ENCODE peak calls at places on chromosomes 11 and 22, in four cellular contexts. I, C, V and Q are unnamed samples.

GRCh38 chr22:30648825-30649224 is 13.2 kb downstream of the SLC35E4 start:
- DNase-seq in C (no peak), V (no peak), I (no peak), Q (no peak)

GRCh38 chr11:118153516-118153915 is 893 bp upstream of the SCN4B start:
- DNase-seq in V (no peak), C (no peak), I (peak), Q (no peak)

GRCh38 chr11:59944761-59945160 is 6.5 kb downstream of the OOSP1 start:
- DNase-seq in I (no peak), C (no peak), V (no peak), Q (no peak)

GRCh38 chr11:104095791-104096190 is 59.4 kb downstream of the DDI1 start:
- DNase-seq in C (no peak), V (no peak), I (no peak), Q (no peak)

GRCh38 chr11:115963170-115963569 is 459.0 kb upstream of the CADM1 start:
- DNase-seq in V (no peak), C (no peak), I (no peak), Q (no peak)

GRCh38 chr22:36862251-36863242 is 1.7 kb downstream of the NCF4 start:
- DNase-seq in I (no peak), C (no peak), V (no peak), Q (no peak)

GRCh38 chr11:126139541-126140091 is 71.8 kb downstream of the RPUSD4 start:
- DNase-seq in C (no peak), V (peak), I (no peak), Q (peak)

GRCh38 chr11:123601136-123601535 is 53.3 kb downstream of the SCN3B start:
- DNase-seq in I (no peak), V (peak), C (no peak), Q (no peak)

GRCh38 chr11:78841451-78842060 is 266.9 kb upstream of the NARS2 start:
- DNase-seq in C (no peak), V (peak), I (no peak), Q (peak)

GRCh38 chr22:42134033-42135020 is 3.7 kb upstream of the CYP2D6 start:
- DNase-seq in C (no peak), I (no peak), V (no peak), Q (no peak)

GRCh38 chr22:20491346-20491745 is 4.2 kb downstream of the KLHL22 start:
- DNase-seq in I (no peak), C (no peak), V (no peak), Q (no peak)

GRCh38 chr11:116532066-116532465 is 240.7 kb downstream of the BUD13 start:
- DNase-seq in I (no peak), C (no peak), V (no peak), Q (no peak)

GRCh38 chr11:385594-386351 is 8.2 kb upstream of the PKP3 start:
- DNase-seq in C (no peak), I (no peak), V (no peak), Q (no peak)

GRCh38 chr11:114678125-114679036 is at the start of gene NXPE2:
- DNase-seq in C (no peak), V (peak), I (no peak), Q (no peak)

GRCh38 chr11:33976351-33977199 is 75.0 kb upstream of the CAPRIN1 start:
- DNase-seq in I (no peak), V (peak), C (no peak), Q (no peak)

GRCh38 chr11:67277231-67277961 is 11.1 kb downstream of the GRK2 start:
- DNase-seq in I (peak), V (peak), C (no peak), Q (peak)

GRCh38 chr11:94511932-94512781 is at the start of gene C11orf97:
- DNase-seq in I (peak), V (peak), C (peak), Q (peak)

GRCh38 chr11:117973446-117973922 is 12.7 kb upstream of the IL10RA start:
- DNase-seq in C (no peak), I (no peak), V (no peak), Q (no peak)

GRCh38 chr11:126485021-126485781 is 129.7 kb downstream of the ST3GAL4 start:
- DNase-seq in V (peak), C (no peak), I (no peak), Q (no peak)

GRCh38 chr11:92425127-92425526 is 200.5 kb downstream of the FAT3 start:
- DNase-seq in I (no peak), C (no peak), V (no peak), Q (no peak)
- H3K56ac ChIP-seq in I (no peak), C (no peak), V (no peak), Q (no peak)

GRCh38 chr22:45889539-45890350 is 87.2 kb downstream of the WNT7B start:
- DNase-seq in I (no peak), C (no peak), V (peak), Q (no peak)
- H3K4me2 ChIP-seq in I (no peak), C (no peak), V (peak), Q (no peak)

GRCh38 chr11:17543574-17544180 is 539 bp downstream of the USH1C start:
- DNase-seq in C (no peak), I (no peak), V (no peak), Q (no peak)
- H2BK15ac ChIP-seq in C (peak), I (no peak), V (no peak), Q (no peak)

GRCh38 chr22:38132794-38133193 is 22.3 kb upstream of the BAIAP2L2 start:
- DNase-seq in C (no peak), V (no peak), I (no peak), Q (no peak)

GRCh38 chr22:38137876-38138687 is 27.6 kb upstream of the BAIAP2L2 start:
- DNase-seq in C (no peak), V (no peak), I (no peak), Q (no peak)

GRCh38 chr22:38136607-38137006 is 26.1 kb upstream of the BAIAP2L2 start:
- DNase-seq in C (no peak), V (no peak), I (no peak), Q (peak)

GRCh38 chr22:38133331-38133730 is 22.8 kb upstream of the BAIAP2L2 start:
- DNase-seq in V (no peak), C (no peak), I (no peak), Q (no peak)

GRCh38 chr22:38135133-38135706 is 24.7 kb upstream of the BAIAP2L2 start:
- DNase-seq in V (peak), I (no peak), C (no peak), Q (no peak)
- H3K56ac ChIP-seq in V (no peak), I (no peak), C (no peak), Q (no peak)

DNA sequence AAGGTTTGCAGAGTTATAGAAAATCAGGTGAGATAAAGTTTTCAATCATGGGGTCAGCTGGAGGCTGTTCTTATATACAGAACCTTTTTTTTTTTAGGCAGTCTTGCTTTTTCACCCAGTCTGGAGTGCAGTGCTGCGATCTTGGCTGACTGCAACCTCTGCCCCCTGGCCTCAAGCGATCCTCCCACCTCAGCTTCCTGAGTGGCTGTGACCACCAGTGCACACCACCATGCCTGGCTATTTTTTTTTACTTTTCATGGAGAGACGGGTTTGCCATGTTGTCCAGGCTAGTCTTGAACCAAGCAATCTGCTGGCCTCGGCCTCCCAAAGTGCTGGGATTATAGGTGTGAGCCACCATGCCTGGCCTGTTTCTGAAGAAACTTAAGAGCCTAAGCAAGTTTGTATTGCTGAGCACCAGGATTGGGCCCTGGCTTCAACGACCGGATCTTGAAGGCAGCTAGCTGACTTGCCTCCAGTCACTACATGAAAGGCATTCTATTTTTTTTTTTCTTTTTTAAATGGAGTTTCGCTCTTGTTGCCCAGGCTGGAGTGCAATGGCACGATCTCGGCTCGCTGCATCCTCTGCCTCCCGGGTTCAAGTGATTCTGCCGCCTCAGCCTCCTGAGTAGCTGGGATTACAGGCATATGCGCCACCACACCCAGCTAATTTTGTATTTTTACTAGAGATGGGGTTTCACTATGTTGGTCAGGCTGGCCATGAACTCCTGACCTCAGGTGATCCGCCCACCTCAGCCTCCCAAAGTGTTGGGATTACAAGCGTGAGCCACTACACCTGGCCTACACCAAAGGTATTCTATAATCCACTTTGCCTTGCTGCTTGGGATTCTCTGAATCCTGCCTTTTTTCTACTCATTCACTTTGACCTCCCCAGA is 7.6 kb downstream of the XBP1 start:
- DNase-seq in I (no peak), V (no peak), C (no peak), Q (no peak)
- H3K4me2 ChIP-seq in I (no peak), V (no peak), C (no peak), Q (no peak)

GRCh38 chr11:69372589-69373250 is 78.8 kb downstream of the MYEOV start:
- DNase-seq in C (no peak), V (no peak), I (peak), Q (no peak)
- H2BK15ac ChIP-seq in C (no peak), V (no peak), I (no peak), Q (no peak)

DNA sequence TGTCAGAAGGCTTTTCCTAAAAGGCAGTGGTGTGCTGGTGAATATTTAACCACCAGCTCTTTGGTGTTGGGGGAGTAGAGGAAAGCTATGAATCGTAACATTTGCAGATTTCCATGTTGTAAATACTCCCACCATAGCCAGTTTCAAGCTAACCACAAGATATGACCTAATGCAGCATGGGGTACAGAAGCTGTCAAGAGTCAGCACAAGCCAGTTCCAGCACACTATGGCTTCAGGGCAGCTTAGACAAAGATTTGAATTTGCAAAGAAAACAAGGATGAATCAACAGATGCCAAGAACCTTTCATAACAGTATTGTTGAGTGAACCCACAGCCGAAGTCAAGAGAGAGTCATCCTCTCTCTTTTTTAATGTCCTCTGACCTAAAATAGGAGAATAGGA is 40.0 kb downstream of the COMMD9 start:
- DNase-seq in V (peak), C (no peak), I (no peak), Q (no peak)
- H3K56ac ChIP-seq in V (no peak), C (no peak), I (no peak), Q (no peak)

GRCh38 chr11:72257551-72257950 is 13.6 kb upstream of the PHOX2A start:
- DNase-seq in C (no peak), I (no peak), V (no peak), Q (no peak)

GRCh38 chr11:72251614-72252013 is 7.6 kb upstream of the PHOX2A start:
- DNase-seq in C (no peak), V (no peak), I (no peak), Q (no peak)

GRCh38 chr11:72249961-72250360 is 6.0 kb upstream of the PHOX2A start:
- DNase-seq in V (no peak), I (no peak), C (no peak), Q (no peak)

GRCh38 chr11:72250661-72251465 is 6.9 kb upstream of the PHOX2A start:
- DNase-seq in V (no peak), I (no peak), C (no peak), Q (no peak)

DNA sequence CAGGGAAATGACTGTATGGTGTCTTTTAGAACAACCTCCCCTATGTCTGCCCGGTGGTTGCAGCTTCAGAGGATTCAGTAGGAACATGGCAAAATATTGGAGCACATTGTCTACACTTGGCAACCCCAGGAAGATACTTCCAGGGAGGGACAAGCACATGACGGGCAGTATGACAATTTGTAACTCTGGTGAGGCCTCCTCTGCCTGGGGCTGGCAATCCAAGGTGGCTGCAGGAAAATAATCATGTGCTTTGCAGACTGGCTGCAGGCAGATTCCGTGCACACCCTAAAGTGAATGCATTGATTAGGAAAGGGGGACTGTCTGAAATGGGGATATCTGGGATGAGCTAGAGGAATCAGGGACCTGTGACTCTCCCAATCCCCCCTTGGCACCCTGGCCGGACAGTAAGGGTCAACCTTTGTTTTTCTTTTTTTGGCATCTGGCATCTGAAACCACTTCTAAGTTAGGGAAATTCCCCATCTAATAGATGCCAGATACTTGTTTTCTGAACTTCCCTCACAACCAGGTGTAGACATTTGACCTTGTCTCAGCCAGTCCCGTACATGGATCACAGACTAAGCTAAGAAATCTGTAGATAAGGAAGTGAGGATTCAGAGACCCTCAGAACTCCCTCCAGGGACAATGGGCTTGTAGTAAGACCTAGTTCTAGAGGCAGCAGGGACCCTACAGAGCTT is 10.5 kb upstream of the PHOX2A start:
- DNase-seq in V (no peak), I (no peak), C (no peak), Q (no peak)
- H3K4me2 ChIP-seq in V (no peak), I (no peak), C (no peak), Q (no peak)